ENCODE peak calls at places on chromosome 14, in eight cellular contexts. O is progenitor cell of endocrine pancreas, Z is WERI-Rb-1, M is suprapubic skin, A is tibial nerve, G is fibroblast of lung, B is fibroblast of pulmonary artery, J is left ventricle myocardium inferior. D is an unnamed sample.

GRCh38 chr14:69990319-69990718 is 111.1 kb downstream of the SMOC1 start:
- DNase-seq in M (no peak), Z (no peak), O (no peak), J (no peak), B (no peak), G (no peak), A (no peak), D (no peak)

GRCh38 chr14:81209187-81209836 is 11.4 kb downstream of the GTF2A1 start:
- DNase-seq in M (no peak), J (no peak), G (no peak), O (no peak), B (no peak), Z (no peak), A (no peak), D (no peak)

GRCh38 chr14:26293909-26294308 is 303.9 kb downstream of the NOVA1 start:
- DNase-seq in G (no peak), Z (no peak), O (no peak), A (no peak), M (no peak), B (no peak), J (no peak), D (no peak)

GRCh38 chr14:51783765-51784164 is 76.6 kb upstream of the GNG2 start:
- DNase-seq in J (no peak), O (no peak), M (no peak), G (peak), A (no peak), B (peak), Z (no peak), D (no peak)

GRCh38 chr14:35459779-35460178 is 55.2 kb upstream of the NFKBIA start:
- DNase-seq in B (no peak), J (no peak), M (no peak), A (no peak), O (no peak), G (no peak), Z (no peak), D (no peak)

GRCh38 chr14:104114421-104115130 is 23.8 kb upstream of the KIF26A start:
- DNase-seq in B (no peak), Z (peak), A (no peak), J (peak), M (peak), O (no peak), G (no peak), D (peak)

GRCh38 chr14:103753809-103754208 is 38.2 kb downstream of the ZFYVE21 start:
- DNase-seq in A (no peak), Z (no peak), M (no peak), B (no peak), J (no peak), G (no peak), O (no peak), D (no peak)

GRCh38 chr14:52871606-52872005 is 79.2 kb downstream of the FERMT2 start:
- DNase-seq in A (no peak), G (no peak), Z (no peak), M (no peak), O (no peak), B (no peak), J (no peak), D (no peak)

DNA sequence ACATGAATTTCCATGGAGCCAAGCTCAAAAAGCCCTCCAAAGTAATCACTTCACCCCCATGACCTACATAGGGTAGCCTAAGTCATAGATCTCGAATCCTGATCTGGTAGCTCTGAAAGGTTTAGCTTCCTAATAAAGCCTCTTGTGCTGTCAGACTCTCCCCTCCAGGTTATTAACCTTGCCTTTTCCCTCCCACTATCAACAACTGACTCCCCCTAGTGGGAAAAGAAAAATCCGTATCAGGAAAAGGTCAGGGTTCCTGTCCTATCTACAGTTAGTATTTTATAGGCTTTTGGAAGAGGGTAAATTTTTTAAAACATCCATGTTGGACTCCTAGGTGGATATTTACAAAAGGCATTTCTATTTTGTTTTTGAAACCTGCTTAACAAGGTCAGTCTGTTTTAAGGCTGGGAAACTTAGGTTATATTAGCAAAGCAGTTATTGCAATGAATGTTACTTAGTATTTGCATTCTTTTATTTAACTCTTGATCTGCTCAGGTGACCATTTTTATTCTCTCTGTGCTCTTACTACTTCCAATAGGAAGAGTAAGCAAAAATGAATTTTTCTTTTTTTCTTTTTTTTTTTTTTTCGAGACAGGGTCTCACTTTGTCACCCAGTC is 8.0 kb downstream of the YY1 start:
- DNase-seq in M (no peak), J (no peak), O (no peak), Z (peak), A (no peak), B (peak), G (peak), D (no peak)
- TF ChIP-seq CTCF in M (peak), J (peak), O (peak), Z (peak), A (peak), B (peak), G (peak), D (peak)

GRCh38 chr14:33404054-33404453 is 465.4 kb downstream of the NPAS3 start:
- DNase-seq in Z (no peak), G (peak), A (no peak), M (no peak), J (no peak), O (no peak), B (peak), D (no peak)
- TF ChIP-seq CTCF in Z (no peak), G (no peak), A (no peak), M (no peak), J (no peak), O (no peak), B (peak), D (no peak)

GRCh38 chr14:99191663-99192621 is 80.1 kb downstream of the BCL11B start:
- DNase-seq in M (no peak), O (no peak), Z (no peak), A (no peak), J (peak), G (peak), B (peak), D (no peak)

GRCh38 chr14:99192823-99193222 is 79.2 kb downstream of the BCL11B start:
- DNase-seq in A (no peak), B (no peak), G (no peak), O (no peak), Z (no peak), J (no peak), M (no peak), D (no peak)

GRCh38 chr14:99189201-99189801 is 82.7 kb downstream of the BCL11B start:
- DNase-seq in J (no peak), A (no peak), M (no peak), Z (no peak), G (no peak), O (no peak), B (no peak), D (no peak)

GRCh38 chr14:99188721-99189120 is 83.3 kb downstream of the BCL11B start:
- DNase-seq in B (no peak), Z (no peak), M (no peak), G (no peak), J (no peak), O (no peak), A (no peak), D (peak)

DNA sequence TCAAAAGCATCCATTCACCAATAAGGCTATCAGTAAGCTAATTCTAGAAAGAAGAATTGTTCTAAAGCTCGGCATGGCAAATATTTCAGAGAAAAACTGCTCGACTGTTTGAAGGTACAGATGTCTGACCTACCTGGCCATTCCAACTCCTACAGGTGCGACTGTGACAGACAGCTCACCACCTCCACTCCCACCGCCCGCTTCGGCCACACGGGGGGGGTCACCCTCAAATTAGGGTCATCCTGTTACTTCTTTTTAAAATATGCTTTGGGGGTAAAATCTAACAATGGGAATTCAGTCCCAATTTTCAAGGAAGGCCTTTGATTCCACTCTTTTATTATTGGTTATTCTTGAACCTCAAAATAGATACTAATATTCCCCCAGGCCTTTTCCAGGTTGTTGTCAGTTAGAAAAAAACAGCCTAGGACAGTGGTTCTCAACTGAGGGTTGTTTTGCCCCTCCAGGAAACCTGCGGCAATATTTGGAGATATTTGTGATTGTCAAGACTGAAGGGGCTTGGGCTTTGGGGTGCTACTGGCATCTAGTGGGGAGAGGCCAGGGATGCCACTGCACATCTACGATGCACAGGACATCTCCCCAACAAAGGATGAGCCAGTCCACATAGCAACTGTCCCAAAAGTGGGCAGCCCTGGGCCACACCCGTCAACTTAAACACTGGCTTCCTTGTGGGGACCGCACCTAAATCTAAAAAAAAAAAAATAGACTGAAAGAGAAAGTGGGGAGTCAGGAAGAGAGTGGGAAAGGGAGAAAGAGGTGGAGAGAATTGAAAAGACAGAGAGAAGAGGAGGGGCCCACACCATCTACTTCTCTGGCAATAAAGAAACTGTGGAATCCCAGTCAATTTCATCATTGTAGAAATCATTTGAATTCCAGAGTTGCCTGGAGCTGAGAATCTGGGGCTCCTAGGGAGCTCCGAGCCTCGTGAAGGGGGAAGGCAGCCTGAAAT is 81.0 kb downstream of the BCL11B start:
- DNase-seq in J (no peak), O (no peak), A (no peak), M (no peak), Z (no peak), B (no peak), G (no peak), D (no peak)
- TF ChIP-seq CTCF in J (no peak), O (no peak), A (no peak), M (no peak), Z (no peak), B (no peak), G (no peak), D (no peak)

GRCh38 chr14:77068515-77069200 is 29.4 kb upstream of the CIPC start:
- DNase-seq in J (no peak), O (no peak), M (no peak), A (no peak), B (no peak), G (no peak), Z (no peak), D (no peak)
- TF ChIP-seq CTCF in J (peak), O (no peak), M (no peak), A (no peak), B (no peak), G (no peak), Z (no peak), D (no peak)

GRCh38 chr14:45678163-45678562 is 425.2 kb upstream of the MIS18BP1 start:
- DNase-seq in G (no peak), O (no peak), B (no peak), A (no peak), Z (no peak), M (no peak), J (no peak), D (no peak)

GRCh38 chr14:45679852-45680251 is 426.9 kb upstream of the MIS18BP1 start:
- DNase-seq in J (no peak), Z (no peak), A (no peak), B (peak), M (no peak), G (peak), O (no peak), D (no peak)

DNA sequence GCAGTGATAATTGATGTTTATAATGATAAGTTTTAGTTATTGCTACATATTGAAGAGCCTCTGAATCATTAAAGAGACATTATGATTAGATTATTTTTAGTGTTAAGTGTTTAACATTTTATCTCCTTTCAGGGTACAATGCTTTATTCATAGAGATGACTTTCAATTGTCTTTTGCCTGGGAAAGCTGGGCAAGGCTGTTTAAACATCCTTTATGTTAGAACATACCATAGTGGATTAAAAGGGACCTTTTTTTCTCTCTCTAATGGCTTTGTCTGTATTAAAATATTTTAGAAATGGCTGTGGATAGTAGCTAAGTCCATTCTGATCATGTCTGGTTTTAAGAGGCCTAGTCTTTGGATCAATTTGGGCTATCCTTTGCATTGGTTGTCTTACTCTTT is 427.5 kb upstream of the MIS18BP1 start:
- DNase-seq in O (no peak), J (no peak), A (no peak), G (no peak), B (no peak), M (no peak), Z (no peak), D (no peak)
- TF ChIP-seq CTCF in O (no peak), J (no peak), A (no peak), G (no peak), B (no peak), M (no peak), Z (no peak), D (no peak)

DNA sequence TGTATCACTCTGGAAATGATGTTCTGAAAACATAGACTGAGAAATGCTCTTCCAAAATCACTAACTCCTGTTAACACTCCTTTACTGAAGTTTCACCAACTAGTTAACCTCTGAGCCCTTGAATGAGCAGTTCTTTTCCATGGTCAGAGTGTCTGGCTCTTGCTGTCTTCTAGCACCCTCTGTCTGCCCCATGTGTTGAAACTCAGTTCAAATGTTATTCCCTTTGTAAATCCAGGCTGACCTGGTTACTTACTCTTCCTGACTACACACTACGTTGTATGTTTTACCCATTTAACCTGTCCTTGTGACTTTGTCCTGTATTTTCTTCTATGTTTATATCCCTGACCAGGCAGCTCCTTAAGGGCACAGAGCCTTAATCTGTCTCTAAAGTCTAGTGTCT is 388.9 kb upstream of the RPL10L start:
- DNase-seq in J (no peak), Z (peak), B (no peak), A (no peak), M (no peak), O (no peak), G (peak), D (no peak)
- TF ChIP-seq CTCF in J (no peak), Z (peak), B (no peak), A (no peak), M (no peak), O (peak), G (no peak), D (no peak)

GRCh38 chr14:61894452-61895077 is 132.3 kb downstream of the SNAPC1 start:
- DNase-seq in O (peak), J (peak), Z (peak), M (no peak), B (peak), A (peak), G (peak), D (peak)
- TF ChIP-seq CTCF in O (peak), J (peak), Z (peak), M (peak), B (peak), A (peak), G (peak), D (peak)

DNA sequence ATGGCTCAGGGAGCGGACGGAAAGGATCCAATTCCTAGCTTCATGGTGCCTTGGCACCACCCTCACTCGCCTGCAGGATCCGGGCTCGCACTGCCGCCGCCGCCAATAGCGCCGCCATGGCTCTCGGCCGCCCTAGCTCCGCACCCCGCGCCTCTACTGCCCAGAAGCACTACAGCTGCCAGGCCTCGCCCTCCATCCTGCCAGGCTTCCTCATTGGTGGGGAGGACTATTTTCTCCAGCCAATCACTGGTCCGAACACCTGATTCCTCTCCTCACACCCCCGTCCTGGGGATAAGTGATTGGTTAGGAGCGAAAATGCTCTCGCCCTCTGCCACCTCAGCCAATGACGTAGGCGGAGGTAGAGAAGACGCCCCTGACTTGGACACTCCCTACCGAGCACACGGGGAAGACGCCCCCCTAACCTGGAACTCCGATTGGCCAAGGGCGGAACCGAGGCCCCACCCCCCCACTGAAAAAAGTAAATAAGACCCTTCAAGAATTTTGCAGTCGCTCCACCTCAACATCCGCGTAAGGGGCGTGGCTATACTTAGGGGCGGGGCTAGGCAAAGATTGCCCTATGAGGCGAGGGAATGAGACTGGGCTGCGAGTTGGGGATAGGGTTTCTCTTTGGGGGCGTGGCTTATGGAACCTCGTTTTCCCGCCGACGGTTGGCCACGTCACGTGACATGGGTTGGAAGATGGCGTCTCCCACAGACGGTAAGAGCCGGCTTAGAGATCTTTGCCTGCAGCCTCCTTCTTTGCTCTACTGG is at the start of the genes ALDH6A1 and LIN52:
- DNase-seq in M (peak), A (peak), B (peak), O (peak), Z (peak), G (peak), J (peak), D (peak)
- TF ChIP-seq CTCF in M (no peak), A (no peak), B (no peak), O (no peak), Z (peak), G (no peak), J (peak), D (no peak)

GRCh38 chr14:60188115-60188514 is 22.9 kb upstream of the DHRS7 start:
- DNase-seq in M (no peak), O (no peak), G (no peak), A (no peak), J (no peak), Z (no peak), B (peak), D (no peak)
- TF ChIP-seq CTCF in M (no peak), O (no peak), G (peak), A (no peak), J (peak), Z (peak), B (peak), D (no peak)

GRCh38 chr14:91882369-91882768 is 15.0 kb upstream of the TC2N start:
- DNase-seq in J (no peak), M (no peak), O (no peak), G (no peak), B (no peak), A (no peak), Z (no peak), D (no peak)

GRCh38 chr14:91885113-91885712 is 17.9 kb upstream of the TC2N start:
- DNase-seq in G (peak), B (no peak), O (no peak), Z (no peak), J (no peak), M (no peak), A (no peak), D (no peak)

GRCh38 chr14:91882776-91883175 is 15.4 kb upstream of the TC2N start:
- DNase-seq in O (no peak), A (no peak), Z (no peak), G (no peak), M (no peak), J (no peak), B (no peak), D (no peak)

GRCh38 chr14:91884664-91885063 is 17.3 kb upstream of the TC2N start:
- DNase-seq in B (peak), O (no peak), A (no peak), J (no peak), Z (no peak), G (no peak), M (no peak), D (no peak)

DNA sequence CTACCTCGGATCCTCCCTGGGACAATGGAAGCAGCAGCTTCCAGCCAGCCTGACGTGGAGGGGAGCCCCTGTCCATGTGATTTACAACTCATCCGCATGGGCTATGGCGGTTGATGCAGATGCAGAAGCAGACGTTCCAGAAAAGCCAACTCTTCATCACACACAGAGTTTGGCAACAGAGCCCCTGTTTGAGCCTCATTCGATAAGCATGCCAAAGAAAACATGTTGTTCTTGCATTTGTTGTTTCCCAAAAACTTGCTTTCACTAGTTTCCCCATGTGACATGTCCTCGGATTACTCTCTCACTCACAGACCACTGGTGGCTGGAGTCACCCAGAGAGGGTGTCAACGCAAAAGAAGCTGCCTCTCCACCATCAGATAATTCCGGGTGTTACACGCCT is 16.4 kb upstream of the TC2N start:
- DNase-seq in O (no peak), B (peak), G (no peak), Z (no peak), A (peak), M (peak), J (peak), D (no peak)
- TF ChIP-seq CTCF in O (no peak), B (no peak), G (no peak), Z (no peak), A (no peak), M (no peak), J (no peak), D (no peak)

D was measured in glutamatergic neuron.